ENCODE peak calls at places on chromosomes 12 and 14, in five cellular contexts. One of them, this sample, is unnamed.

GRCh38 chr14:93939304-93940229 is 12.4 kb downstream of the FAM181A start:
- DNase-seq in A549: peak; percentile 84
- DNase-seq in H1: peak; percentile 78
- DNase-seq in IMR-90: peak; percentile 67
- DNase-seq in K562: peak; percentile 68
- DNase-seq in this sample: no peak

GRCh38 chr12:116861331-116861730 is 19.9 kb downstream of the HRK start:
- DNase-seq in IMR-90: peak; percentile 90
- DNase-seq in A549: no peak
- DNase-seq in H1: no peak
- DNase-seq in K562: peak; percentile 40
- DNase-seq in this sample: no peak

GRCh38 chr14:62117010-62117717 is 354.9 kb downstream of the SNAPC1 start:
- DNase-seq in H1: peak; percentile 91
- DNase-seq in K562: no peak
- DNase-seq in A549: peak; percentile 15
- DNase-seq in IMR-90: peak; percentile 83
- DNase-seq in this sample: peak; percentile 38

GRCh38 chr12:6958609-6959375 is 7.6 kb downstream of the PTPN6 start:
- DNase-seq in H1: no peak
- DNase-seq in K562: no peak
- DNase-seq in A549: no peak
- DNase-seq in IMR-90: no peak
- DNase-seq in this sample: no peak

GRCh38 chr12:12190087-12190809 is 76.6 kb downstream of the LRP6 start:
- DNase-seq in K562: peak; percentile 52
- DNase-seq in IMR-90: no peak
- DNase-seq in A549: no peak
- DNase-seq in H1: no peak
- DNase-seq in this sample: no peak

GRCh38 chr14:81452341-81452740 is 52.2 kb upstream of the STON2 start:
- DNase-seq in K562: no peak
- DNase-seq in A549: no peak
- DNase-seq in IMR-90: no peak
- DNase-seq in H1: no peak
- DNase-seq in this sample: no peak

GRCh38 chr12:52327086-52327829 is 6.1 kb upstream of the KRT83 start:
- DNase-seq in A549: peak; percentile 100
- DNase-seq in IMR-90: peak; percentile 91
- DNase-seq in H1: peak; percentile 67
- DNase-seq in K562: peak; percentile 26
- DNase-seq in this sample: peak; percentile 78

GRCh38 chr12:65854629-65855028 is 30.3 kb downstream of the HMGA2 start:
- DNase-seq in K562: no peak
- DNase-seq in IMR-90: peak; percentile 42
- DNase-seq in H1: no peak
- DNase-seq in A549: no peak
- DNase-seq in this sample: peak; percentile 39

GRCh38 chr12:58966939-58967338 is 46.6 kb upstream of the LRIG3 start:
- DNase-seq in H1: no peak
- DNase-seq in A549: no peak
- DNase-seq in K562: no peak
- DNase-seq in IMR-90: peak; percentile 49
- DNase-seq in this sample: no peak

GRCh38 chr12:62744551-62744950 is 190.4 kb downstream of the PPM1H start:
- DNase-seq in K562: no peak
- DNase-seq in A549: no peak
- DNase-seq in IMR-90: peak; percentile 34
- DNase-seq in H1: no peak
- DNase-seq in this sample: no peak

GRCh38 chr12:112183591-112184021 is 58.2 kb downstream of the TRAFD1 start:
- DNase-seq in K562: no peak
- DNase-seq in A549: no peak
- DNase-seq in H1: peak; percentile 15
- DNase-seq in IMR-90: no peak
- DNase-seq in this sample: no peak

GRCh38 chr12:127711108-127711507 is 555.9 kb upstream of the TMEM132C start:
- DNase-seq in H1: no peak
- DNase-seq in A549: no peak
- DNase-seq in K562: no peak
- DNase-seq in IMR-90: no peak
- DNase-seq in this sample: no peak

GRCh38 chr12:104340177-104340576 is 36.6 kb downstream of the EID3 start:
- DNase-seq in IMR-90: peak; percentile 33
- DNase-seq in A549: no peak
- DNase-seq in H1: no peak
- DNase-seq in K562: no peak
- DNase-seq in this sample: no peak

GRCh38 chr12:53061404-53062010 is 11.6 kb downstream of the TNS2 start:
- DNase-seq in H1: no peak
- DNase-seq in IMR-90: no peak
- DNase-seq in K562: no peak
- DNase-seq in A549: peak; percentile 55
- DNase-seq in this sample: peak; percentile 92

GRCh38 chr12:24679135-24679534 is 269.8 kb downstream of the BCAT1 start:
- DNase-seq in K562: no peak
- DNase-seq in H1: no peak
- DNase-seq in IMR-90: peak; percentile 40
- DNase-seq in A549: no peak
- DNase-seq in this sample: peak; percentile 16

GRCh38 chr12:66159088-66159487 is 10.7 kb downstream of the TMBIM4 start:
- DNase-seq in IMR-90: no peak
- DNase-seq in A549: no peak
- DNase-seq in H1: no peak
- DNase-seq in K562: no peak
- DNase-seq in this sample: no peak

DNA sequence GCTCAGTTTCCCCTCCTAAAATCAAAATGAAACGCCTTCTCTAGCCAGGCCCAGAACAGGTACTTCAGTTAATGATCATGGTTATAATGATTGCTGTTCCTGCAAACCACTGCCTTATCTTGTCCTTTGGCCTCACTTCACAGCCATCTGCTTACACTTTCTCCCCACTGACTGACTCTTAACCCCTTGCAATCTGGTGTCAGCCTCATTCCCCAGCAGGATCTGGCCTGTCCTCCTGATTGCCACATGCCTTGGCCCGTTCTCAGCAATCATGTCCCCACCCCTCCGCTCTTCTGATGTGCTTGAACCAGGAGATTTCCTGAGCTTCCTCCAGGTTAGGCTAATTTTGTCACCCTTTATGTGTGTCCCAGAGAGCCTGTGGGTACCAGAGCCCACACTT is 64.5 kb downstream of the KCNA1 start:
- DNase-seq in H1: no peak
- DNase-seq in K562: no peak
- DNase-seq in A549: no peak
- DNase-seq in IMR-90: no peak
- DNase-seq in this sample: no peak
- TF ChIP-seq MAFK in H1: no peak
- TF ChIP-seq MAFK in K562: no peak
- TF ChIP-seq MAFK in A549: no peak
- TF ChIP-seq MAFK in IMR-90: no peak
- TF ChIP-seq MAFK in this sample: no peak

GRCh38 chr12:132731574-132731973 is 20.9 kb downstream of the PGAM5 start:
- DNase-seq in H1: no peak
- DNase-seq in K562: no peak
- DNase-seq in A549: no peak
- DNase-seq in IMR-90: no peak
- DNase-seq in this sample: no peak

GRCh38 chr12:132727091-132727794 is 16.6 kb downstream of the PGAM5 start:
- DNase-seq in K562: no peak
- DNase-seq in H1: no peak
- DNase-seq in IMR-90: no peak
- DNase-seq in A549: no peak
- DNase-seq in this sample: no peak

GRCh38 chr12:132730353-132730752 is 19.7 kb downstream of the PGAM5 start:
- DNase-seq in K562: no peak
- DNase-seq in H1: no peak
- DNase-seq in A549: no peak
- DNase-seq in IMR-90: no peak
- DNase-seq in this sample: no peak

GRCh38 chr12:132726386-132726785 is 15.7 kb downstream of the PGAM5 start:
- DNase-seq in H1: no peak
- DNase-seq in IMR-90: no peak
- DNase-seq in K562: no peak
- DNase-seq in A549: no peak
- DNase-seq in this sample: no peak

DNA sequence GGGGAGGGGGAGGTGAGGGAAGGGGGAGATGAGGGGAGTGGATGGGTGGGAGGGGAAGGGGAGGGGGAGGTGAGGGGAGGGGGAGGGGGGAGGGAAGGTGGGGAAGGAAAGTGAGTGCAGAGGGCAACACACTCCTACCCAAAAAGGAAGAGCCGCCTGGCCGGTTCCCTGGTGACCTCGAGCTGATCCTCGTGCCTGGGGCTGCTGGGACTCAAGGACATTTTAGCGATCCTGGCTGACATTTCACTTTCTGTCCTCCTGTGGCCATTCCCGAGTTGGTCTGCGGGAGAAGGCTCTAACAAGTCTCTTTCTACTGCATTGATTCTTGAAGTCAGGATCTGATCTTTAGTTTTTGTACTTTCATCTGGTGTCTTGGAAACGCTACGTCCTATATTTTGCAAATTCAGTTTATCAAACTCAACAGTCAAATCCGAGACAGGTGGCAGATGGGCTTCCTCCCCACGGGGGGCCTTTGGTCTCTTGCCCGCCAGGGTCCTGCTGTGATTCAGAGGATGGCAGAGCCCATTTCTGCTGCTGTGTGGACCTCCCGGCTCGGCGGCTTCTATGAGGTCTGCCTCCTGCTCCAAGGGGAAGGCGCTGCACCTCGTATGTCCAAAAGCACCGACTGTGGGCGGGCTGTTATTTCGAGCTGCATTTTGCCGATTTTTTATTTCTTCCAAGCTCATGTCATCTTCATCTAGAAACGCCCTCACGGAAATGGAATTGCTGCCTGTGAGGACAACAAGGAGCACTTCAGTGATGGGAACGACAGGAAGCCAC is 19.1 kb downstream of the PGAM5 start:
- DNase-seq in K562: no peak
- DNase-seq in A549: no peak
- DNase-seq in IMR-90: no peak
- DNase-seq in H1: no peak
- DNase-seq in this sample: no peak
- TF ChIP-seq MAFK in K562: no peak
- TF ChIP-seq MAFK in A549: no peak
- TF ChIP-seq MAFK in IMR-90: no peak
- TF ChIP-seq MAFK in H1: no peak
- TF ChIP-seq MAFK in this sample: no peak

GRCh38 chr12:75917083-75917482 is 114.5 kb downstream of the PHLDA1 start:
- DNase-seq in IMR-90: no peak
- DNase-seq in K562: no peak
- DNase-seq in H1: no peak
- DNase-seq in A549: no peak
- DNase-seq in this sample: no peak

GRCh38 chr12:75923964-75924666 is 107.5 kb downstream of the PHLDA1 start:
- DNase-seq in IMR-90: no peak
- DNase-seq in A549: no peak
- DNase-seq in H1: no peak
- DNase-seq in K562: no peak
- DNase-seq in this sample: no peak

GRCh38 chr12:75917704-75918103 is 113.9 kb downstream of the PHLDA1 start:
- DNase-seq in H1: no peak
- DNase-seq in K562: no peak
- DNase-seq in IMR-90: no peak
- DNase-seq in A549: no peak
- DNase-seq in this sample: no peak

GRCh38 chr12:75922944-75923642 is 108.5 kb downstream of the PHLDA1 start:
- DNase-seq in A549: no peak
- DNase-seq in K562: no peak
- DNase-seq in IMR-90: no peak
- DNase-seq in H1: no peak
- DNase-seq in this sample: no peak

GRCh38 chr12:75921687-75922289 is 109.8 kb downstream of the PHLDA1 start:
- DNase-seq in H1: no peak
- DNase-seq in IMR-90: no peak
- DNase-seq in K562: no peak
- DNase-seq in A549: no peak
- DNase-seq in this sample: no peak
- TF ChIP-seq MAFK in H1: no peak
- TF ChIP-seq MAFK in IMR-90: no peak
- TF ChIP-seq MAFK in K562: no peak
- TF ChIP-seq MAFK in A549: no peak
- TF ChIP-seq MAFK in this sample: no peak

GRCh38 chr14:90654831-90655276 is 161.4 kb downstream of the TTC7B start:
- DNase-seq in H1: no peak
- DNase-seq in K562: no peak
- DNase-seq in A549: no peak
- DNase-seq in IMR-90: peak; percentile 74
- DNase-seq in this sample: peak; percentile 13
- TF ChIP-seq MAFK in H1: no peak
- TF ChIP-seq MAFK in K562: no peak
- TF ChIP-seq MAFK in A549: no peak
- TF ChIP-seq MAFK in IMR-90: no peak
- TF ChIP-seq MAFK in this sample: no peak